ENCODE peak calls at places on chromosomes 4 and X, in eight cellular contexts. B is ascending aorta; I is AG04449; O is cardiac muscle cell; T is stimulated activated CD4-positive, alpha-beta T cell treated with anti-CD3 and anti-CD28 coated beads, TNF-alpha, amount 100 ng/mL, for 24 hours; E is M059J; L is stimulated activated CD8-positive, alpha-beta memory T cell treated with anti-CD3 and anti-CD28 coated beads, Interleukin-4, amount 100 ng/mL, for 24 hours; S is immature natural killer cell. G is an unnamed sample.

GRCh38 chr4:186932631-186933150 is 209.0 kb upstream of the FAT1 start:
- DNase-seq in B (no peak), I (no peak), O (peak), T (no peak), E (peak), L (no peak), S (no peak), G (no peak)

GRCh38 chr4:113550510-113550909 is 211.0 kb downstream of the CAMK2D start:
- DNase-seq in B (no peak), I (no peak), O (no peak), T (no peak), E (no peak), L (no peak), S (no peak), G (no peak)

GRCh38 chrX:72247206-72247944 is 8.5 kb upstream of the ERCC6L start:
- DNase-seq in B (no peak), I (no peak), O (peak), T (no peak), E (peak), L (no peak), S (no peak), G (no peak)

GRCh38 chr4:53777244-53777984 is 186.1 kb upstream of the LNX1 start:
- DNase-seq in B (no peak), I (no peak), O (peak), T (no peak), E (peak), L (no peak), S (no peak), G (no peak)

GRCh38 chr4:19473569-19473968 is 778.1 kb upstream of the SLIT2 start:
- DNase-seq in B (no peak), I (no peak), O (peak), T (no peak), E (peak), L (no peak), S (no peak), G (no peak)

GRCh38 chr4:172750910-172751309 is 417.7 kb upstream of the GALNT7 start:
- DNase-seq in B (no peak), I (no peak), O (no peak), T (no peak), E (no peak), L (no peak), S (no peak), G (no peak)

GRCh38 chr4:153634737-153635353 is 49.2 kb upstream of the TLR2 start:
- DNase-seq in B (no peak), I (no peak), O (peak), T (no peak), E (peak), L (no peak), S (no peak), G (peak)

GRCh38 chrX:71545364-71545763 is 12.5 kb downstream of the OGT start:
- DNase-seq in B (no peak), I (no peak), O (no peak), T (no peak), E (no peak), L (no peak), S (no peak), G (no peak)

GRCh38 chrX:747176-747575 is 116.6 kb downstream of the SHOX start:
- DNase-seq in B (no peak), I (no peak), O (no peak), T (no peak), E (no peak), L (no peak), S (no peak), G (no peak)

GRCh38 chrX:65196758-65197371 is 220.6 kb upstream of the ZC4H2 start:
- DNase-seq in B (no peak), I (no peak), O (no peak), T (no peak), E (no peak), L (no peak), S (no peak), G (peak)

GRCh38 chr4:104451573-104451972 is 43.1 kb downstream of the CXXC4 start:
- DNase-seq in B (no peak), I (no peak), O (peak), T (no peak), E (no peak), L (no peak), S (no peak), G (peak)

GRCh38 chr4:181225616-181226261 is 1017.5 kb upstream of the TENM3 start:
- DNase-seq in B (no peak), I (no peak), O (no peak), T (no peak), E (no peak), L (no peak), S (no peak), G (no peak)

GRCh38 chr4:186651181-186651603 is 72.5 kb downstream of the FAT1 start:
- DNase-seq in B (no peak), I (no peak), O (no peak), T (no peak), E (no peak), L (no peak), S (no peak), G (peak)

GRCh38 chrX:50905334-50905733 is 5.2 kb upstream of the BMP15 start:
- DNase-seq in B (no peak), I (no peak), O (peak), T (no peak), E (no peak), L (no peak), S (no peak), G (no peak)

GRCh38 chr4:14167876-14168510 is 540.5 kb upstream of the BOD1L1 start:
- DNase-seq in B (no peak), I (no peak), O (peak), T (no peak), E (peak), L (no peak), S (no peak), G (no peak)

GRCh38 chrX:107730298-107730655 is 45.3 kb downstream of the TSC22D3 start:
- DNase-seq in B (no peak), I (no peak), O (no peak), T (no peak), E (no peak), L (no peak), S (no peak), G (no peak)

GRCh38 chr4:85759392-85759791 is 284.4 kb downstream of the ARHGAP24 start:
- DNase-seq in B (no peak), I (no peak), O (no peak), T (no peak), E (no peak), L (no peak), S (no peak), G (no peak)

GRCh38 chr4:5572114-5572513 is 136.2 kb downstream of the EVC2 start:
- DNase-seq in B (no peak), I (no peak), O (peak), T (no peak), E (peak), L (no peak), S (no peak), G (no peak)

GRCh38 chr4:126969781-126970180 is 663.0 kb upstream of the INTU start:
- DNase-seq in B (no peak), I (no peak), O (peak), T (no peak), E (no peak), L (no peak), S (no peak), G (no peak)

GRCh38 chrX:96538104-96538725 is 146.4 kb upstream of the DIAPH2 start:
- DNase-seq in B (no peak), I (no peak), O (peak), T (no peak), E (peak), L (no peak), S (no peak), G (no peak)

GRCh38 chrX:114615765-114616164 is 31.9 kb downstream of the HTR2C start:
- DNase-seq in B (no peak), I (no peak), O (no peak), T (no peak), E (no peak), L (no peak), S (no peak), G (no peak)

GRCh38 chrX:101117701-101118100 is 19.7 kb downstream of the CENPI start:
- DNase-seq in B (no peak), I (no peak), O (peak), T (no peak), E (no peak), L (no peak), S (no peak), G (no peak)

GRCh38 chrX:88613338-88613737 is 133.7 kb upstream of the CPXCR1 start:
- DNase-seq in B (no peak), I (no peak), O (peak), T (no peak), E (no peak), L (no peak), S (no peak), G (no peak)

GRCh38 chr4:8516061-8516573 is 64.1 kb upstream of the GPR78 start:
- DNase-seq in B (no peak), I (no peak), O (no peak), T (no peak), E (peak), L (no peak), S (no peak), G (no peak)

GRCh38 chrX:20116575-20117240 is at the start of gene MAP7D2:
- DNase-seq in B (no peak), I (no peak), O (no peak), T (peak), E (no peak), L (no peak), S (no peak), G (no peak)

GRCh38 chrX:6021316-6022091 is 207.2 kb downstream of the NLGN4X start:
- DNase-seq in B (no peak), I (no peak), O (peak), T (peak), E (no peak), L (no peak), S (no peak), G (peak)

GRCh38 chrX:22105231-22105630 is 73.1 kb downstream of the PHEX start:
- DNase-seq in B (no peak), I (no peak), O (peak), T (no peak), E (no peak), L (no peak), S (no peak), G (no peak)

GRCh38 chr4:37717575-37717974 is 31.4 kb upstream of the RELL1 start:
- DNase-seq in B (no peak), I (no peak), O (peak), T (no peak), E (peak), L (no peak), S (no peak), G (peak)

GRCh38 chr4:127888559-127888958 is 7.9 kb downstream of the PLK4 start:
- DNase-seq in B (no peak), I (no peak), O (no peak), T (no peak), E (no peak), L (no peak), S (no peak), G (no peak)

GRCh38 chrX:123153846-123154335 is 30.2 kb upstream of the GRIA3 start:
- DNase-seq in B (no peak), I (no peak), O (no peak), T (no peak), E (peak), L (no peak), S (no peak), G (no peak)

GRCh38 chrX:2572740-2573139 is 72.0 kb upstream of the DHRSX start:
- DNase-seq in B (no peak), I (no peak), O (no peak), T (no peak), E (peak), L (no peak), S (no peak), G (no peak)

GRCh38 chrX:6729581-6729980 is 194.7 kb upstream of the VCX3A start:
- DNase-seq in B (no peak), I (no peak), O (no peak), T (no peak), E (no peak), L (no peak), S (no peak), G (no peak)

GRCh38 chrX:134460861-134461218 is 875 bp downstream of the HPRT1 start:
- DNase-seq in B (no peak), I (no peak), O (peak), T (no peak), E (peak), L (no peak), S (no peak), G (peak)

GRCh38 chr4:134634301-134634700 is 432.7 kb upstream of the PABPC4L start:
- DNase-seq in B (no peak), I (no peak), O (no peak), T (no peak), E (no peak), L (no peak), S (no peak), G (no peak)